ENCODE peak calls at places on chromosomes 5 and 9, in six cellular contexts. V is neuronal stem cell; P is Right ventricle myocardium inferior; W is activated CD8-positive, alpha-beta memory T cell treated with anti-CD3 and anti-CD28 coated beads for 4 hours; I is substantia nigra; H is central memory CD4-positive, alpha-beta T cell. F is an unnamed sample.

GRCh38 chr5:133407277-133407632 is 205.1 kb downstream of the FSTL4 start:
- DNase-seq in V (no peak), P (no peak), W (no peak), I (no peak), H (no peak), F (no peak)

GRCh38 chr5:38509185-38509584 is 47.3 kb downstream of the LIFR start:
- DNase-seq in V (no peak), P (no peak), W (no peak), I (no peak), H (no peak), F (no peak)

GRCh38 chr9:112755675-112756074 is 5.1 kb downstream of the SNX30 start:
- DNase-seq in V (no peak), P (no peak), W (no peak), I (no peak), H (no peak), F (no peak)

GRCh38 chr9:40935336-40935735 is 193.1 kb downstream of the FOXD4L6 start:
- DNase-seq in V (no peak), P (no peak), W (no peak), I (no peak), H (no peak), F (no peak)

GRCh38 chr9:1513105-1513504 is 462.9 kb downstream of the DMRT2 start:
- DNase-seq in V (no peak), P (no peak), W (no peak), I (no peak), H (no peak), F (no peak)

GRCh38 chr9:26170224-26170623 is 492.0 kb upstream of the TUSC1 start:
- DNase-seq in V (no peak), P (no peak), W (no peak), I (no peak), H (no peak), F (no peak)

GRCh38 chr5:146528232-146528631 is 12.2 kb upstream of the GPR151 start:
- DNase-seq in V (no peak), P (no peak), W (no peak), I (no peak), H (no peak), F (no peak)

GRCh38 chr9:107488400-107489143 is 997 bp downstream of the KLF4 start:
- DNase-seq in V (no peak), P (peak; percentile 90), W (no peak), I (peak; percentile 7), H (peak; percentile 30), F (peak; percentile 55)

GRCh38 chr5:74943905-74944304 is 77.7 kb upstream of the FAM169A start:
- DNase-seq in V (no peak), P (no peak), W (no peak), I (no peak), H (no peak), F (no peak)

GRCh38 chr5:73999306-73999705 is 373.3 kb downstream of the ARHGEF28 start:
- DNase-seq in V (no peak), P (no peak), W (no peak), I (no peak), H (no peak), F (no peak)

GRCh38 chr5:95238560-95239325 is 46.2 kb downstream of the MCTP1 start:
- DNase-seq in V (no peak), P (no peak), W (no peak), I (no peak), H (no peak), F (no peak)

GRCh38 chr9:114312513-114312875 is 10.4 kb upstream of the ORM1 start:
- DNase-seq in V (no peak), P (no peak), W (no peak), I (no peak), H (no peak), F (no peak)

GRCh38 chr9:10366171-10366779 is 246.5 kb downstream of the PTPRD start:
- DNase-seq in V (peak; percentile 54), P (no peak), W (no peak), I (no peak), H (no peak), F (no peak)